ENCODE peak calls at places on chromosomes 3 and 15, in nine cellular contexts. One of them, this sample, is unnamed. For H3K4me1, the result is how much of the 10 kb centered on the place peaks cover.

GRCh38 chr15:99181544-99181943 is 67.8 kb downstream of the TTC23 start:
- DNase-seq in prostate gland: no peak
- DNase-seq in heart right ventricle: peak
- DNase-seq in tibial nerve: peak
- DNase-seq in testis: peak
- DNase-seq in DND-41: no peak
- DNase-seq in CD4-positive, CD25-positive, alpha-beta regulatory T cell: no peak
- DNase-seq in cardiac muscle cell: peak
- DNase-seq in MM.1S: no peak
- DNase-seq in this sample: no peak

GRCh38 chr3:197302696-197303341 is 4.4 kb upstream of the DLG1 start:
- DNase-seq in MM.1S: no peak
- DNase-seq in cardiac muscle cell: no peak
- DNase-seq in tibial nerve: no peak
- DNase-seq in CD4-positive, CD25-positive, alpha-beta regulatory T cell: no peak
- DNase-seq in DND-41: no peak
- DNase-seq in testis: no peak
- DNase-seq in prostate gland: no peak
- DNase-seq in heart right ventricle: no peak
- DNase-seq in this sample: no peak

GRCh38 chr3:24678021-24678420 is 183.4 kb upstream of the THRB start:
- DNase-seq in testis: no peak
- DNase-seq in MM.1S: no peak
- DNase-seq in heart right ventricle: no peak
- DNase-seq in prostate gland: no peak
- DNase-seq in CD4-positive, CD25-positive, alpha-beta regulatory T cell: no peak
- DNase-seq in DND-41: no peak
- DNase-seq in tibial nerve: no peak
- DNase-seq in cardiac muscle cell: no peak
- DNase-seq in this sample: no peak

GRCh38 chr15:31256385-31257265 is 70.0 kb upstream of the KLF13 start:
- DNase-seq in MM.1S: peak
- DNase-seq in DND-41: no peak
- DNase-seq in tibial nerve: no peak
- DNase-seq in heart right ventricle: no peak
- DNase-seq in CD4-positive, CD25-positive, alpha-beta regulatory T cell: no peak
- DNase-seq in prostate gland: no peak
- DNase-seq in cardiac muscle cell: no peak
- DNase-seq in testis: no peak
- DNase-seq in this sample: peak

GRCh38 chr3:101970915-101971314 is 121.6 kb downstream of the NFKBIZ start:
- DNase-seq in MM.1S: no peak
- DNase-seq in CD4-positive, CD25-positive, alpha-beta regulatory T cell: no peak
- DNase-seq in tibial nerve: no peak
- DNase-seq in testis: no peak
- DNase-seq in prostate gland: no peak
- DNase-seq in DND-41: no peak
- DNase-seq in cardiac muscle cell: no peak
- DNase-seq in heart right ventricle: no peak
- DNase-seq in this sample: no peak

GRCh38 chr15:95600884-95601283 is 729.6 kb upstream of the NR2F2 start:
- DNase-seq in CD4-positive, CD25-positive, alpha-beta regulatory T cell: no peak
- DNase-seq in DND-41: no peak
- DNase-seq in testis: no peak
- DNase-seq in prostate gland: no peak
- DNase-seq in cardiac muscle cell: no peak
- DNase-seq in heart right ventricle: no peak
- DNase-seq in MM.1S: no peak
- DNase-seq in tibial nerve: no peak
- DNase-seq in this sample: no peak

GRCh38 chr3:189167027-189167766 is 4.6 kb upstream of the TPRG1 start:
- DNase-seq in tibial nerve: no peak
- DNase-seq in MM.1S: no peak
- DNase-seq in heart right ventricle: no peak
- DNase-seq in CD4-positive, CD25-positive, alpha-beta regulatory T cell: no peak
- DNase-seq in DND-41: no peak
- DNase-seq in cardiac muscle cell: no peak
- DNase-seq in testis: no peak
- DNase-seq in prostate gland: no peak
- DNase-seq in this sample: peak

GRCh38 chr3:160027541-160028195 is 39.0 kb downstream of the IL12A start:
- DNase-seq in DND-41: no peak
- DNase-seq in cardiac muscle cell: no peak
- DNase-seq in tibial nerve: no peak
- DNase-seq in MM.1S: peak
- DNase-seq in testis: no peak
- DNase-seq in prostate gland: no peak
- DNase-seq in CD4-positive, CD25-positive, alpha-beta regulatory T cell: no peak
- DNase-seq in heart right ventricle: no peak
- DNase-seq in this sample: no peak

GRCh38 chr3:50515565-50516047 is 12.2 kb upstream of the CACNA2D2 start:
- DNase-seq in cardiac muscle cell: peak
- DNase-seq in heart right ventricle: peak
- DNase-seq in MM.1S: no peak
- DNase-seq in DND-41: no peak
- DNase-seq in prostate gland: no peak
- DNase-seq in tibial nerve: no peak
- DNase-seq in testis: no peak
- DNase-seq in CD4-positive, CD25-positive, alpha-beta regulatory T cell: no peak
- DNase-seq in this sample: peak

GRCh38 chr3:112687621-112688020 is 46.7 kb upstream of the CCDC80 start:
- DNase-seq in MM.1S: no peak
- DNase-seq in CD4-positive, CD25-positive, alpha-beta regulatory T cell: no peak
- DNase-seq in DND-41: no peak
- DNase-seq in testis: no peak
- DNase-seq in tibial nerve: no peak
- DNase-seq in heart right ventricle: no peak
- DNase-seq in prostate gland: no peak
- DNase-seq in cardiac muscle cell: no peak
- DNase-seq in this sample: no peak

GRCh38 chr3:112688819-112689218 is 47.9 kb upstream of the CCDC80 start:
- DNase-seq in DND-41: no peak
- DNase-seq in prostate gland: no peak
- DNase-seq in testis: no peak
- DNase-seq in cardiac muscle cell: no peak
- DNase-seq in tibial nerve: no peak
- DNase-seq in MM.1S: no peak
- DNase-seq in heart right ventricle: no peak
- DNase-seq in CD4-positive, CD25-positive, alpha-beta regulatory T cell: no peak
- DNase-seq in this sample: no peak

GRCh38 chr3:112689385-112689784 is 48.4 kb upstream of the CCDC80 start:
- DNase-seq in heart right ventricle: no peak
- DNase-seq in DND-41: no peak
- DNase-seq in CD4-positive, CD25-positive, alpha-beta regulatory T cell: no peak
- DNase-seq in tibial nerve: no peak
- DNase-seq in MM.1S: no peak
- DNase-seq in testis: no peak
- DNase-seq in prostate gland: no peak
- DNase-seq in cardiac muscle cell: no peak
- DNase-seq in this sample: no peak

GRCh38 chr3:112687214-112687613 is 46.3 kb upstream of the CCDC80 start:
- DNase-seq in cardiac muscle cell: no peak
- DNase-seq in tibial nerve: no peak
- DNase-seq in heart right ventricle: no peak
- DNase-seq in CD4-positive, CD25-positive, alpha-beta regulatory T cell: no peak
- DNase-seq in DND-41: no peak
- DNase-seq in testis: no peak
- DNase-seq in prostate gland: no peak
- DNase-seq in MM.1S: no peak
- DNase-seq in this sample: no peak

GRCh38 chr3:112688085-112688769 is 47.3 kb upstream of the CCDC80 start:
- DNase-seq in MM.1S: no peak
- DNase-seq in prostate gland: no peak
- DNase-seq in heart right ventricle: no peak
- DNase-seq in testis: no peak
- DNase-seq in cardiac muscle cell: peak
- DNase-seq in DND-41: no peak
- DNase-seq in CD4-positive, CD25-positive, alpha-beta regulatory T cell: no peak
- DNase-seq in tibial nerve: no peak
- DNase-seq in this sample: no peak
- H3K4me1 ChIP-seq in MM.1S: under half
- H3K4me1 ChIP-seq in prostate gland: under half
- H3K4me1 ChIP-seq in heart right ventricle: under half
- H3K4me1 ChIP-seq in testis: under half
- H3K4me1 ChIP-seq in cardiac muscle cell: under half
- H3K4me1 ChIP-seq in DND-41: under half
- H3K4me1 ChIP-seq in CD4-positive, CD25-positive, alpha-beta regulatory T cell: under half
- H3K4me1 ChIP-seq in tibial nerve: under half
- H3K4me1 ChIP-seq in this sample: under half

GRCh38 chr15:88603885-88604284 is 17.3 kb upstream of the AEN start:
- DNase-seq in MM.1S: no peak
- DNase-seq in testis: no peak
- DNase-seq in heart right ventricle: no peak
- DNase-seq in DND-41: no peak
- DNase-seq in prostate gland: no peak
- DNase-seq in cardiac muscle cell: no peak
- DNase-seq in tibial nerve: no peak
- DNase-seq in CD4-positive, CD25-positive, alpha-beta regulatory T cell: no peak
- DNase-seq in this sample: no peak

GRCh38 chr15:88605507-88606436 is 15.4 kb upstream of the AEN start:
- DNase-seq in CD4-positive, CD25-positive, alpha-beta regulatory T cell: peak
- DNase-seq in MM.1S: peak
- DNase-seq in cardiac muscle cell: peak
- DNase-seq in prostate gland: no peak
- DNase-seq in tibial nerve: no peak
- DNase-seq in DND-41: peak
- DNase-seq in heart right ventricle: peak
- DNase-seq in testis: peak
- DNase-seq in this sample: no peak

GRCh38 chr15:88604381-88604951 is 16.7 kb upstream of the AEN start:
- DNase-seq in cardiac muscle cell: peak
- DNase-seq in heart right ventricle: no peak
- DNase-seq in CD4-positive, CD25-positive, alpha-beta regulatory T cell: no peak
- DNase-seq in MM.1S: no peak
- DNase-seq in prostate gland: no peak
- DNase-seq in testis: no peak
- DNase-seq in DND-41: no peak
- DNase-seq in tibial nerve: no peak
- DNase-seq in this sample: no peak

GRCh38 chr15:88606437-88606794 is 14.7 kb upstream of the AEN start:
- DNase-seq in CD4-positive, CD25-positive, alpha-beta regulatory T cell: no peak
- DNase-seq in tibial nerve: no peak
- DNase-seq in prostate gland: no peak
- DNase-seq in testis: no peak
- DNase-seq in MM.1S: no peak
- DNase-seq in DND-41: no peak
- DNase-seq in heart right ventricle: no peak
- DNase-seq in cardiac muscle cell: no peak
- DNase-seq in this sample: no peak

DNA sequence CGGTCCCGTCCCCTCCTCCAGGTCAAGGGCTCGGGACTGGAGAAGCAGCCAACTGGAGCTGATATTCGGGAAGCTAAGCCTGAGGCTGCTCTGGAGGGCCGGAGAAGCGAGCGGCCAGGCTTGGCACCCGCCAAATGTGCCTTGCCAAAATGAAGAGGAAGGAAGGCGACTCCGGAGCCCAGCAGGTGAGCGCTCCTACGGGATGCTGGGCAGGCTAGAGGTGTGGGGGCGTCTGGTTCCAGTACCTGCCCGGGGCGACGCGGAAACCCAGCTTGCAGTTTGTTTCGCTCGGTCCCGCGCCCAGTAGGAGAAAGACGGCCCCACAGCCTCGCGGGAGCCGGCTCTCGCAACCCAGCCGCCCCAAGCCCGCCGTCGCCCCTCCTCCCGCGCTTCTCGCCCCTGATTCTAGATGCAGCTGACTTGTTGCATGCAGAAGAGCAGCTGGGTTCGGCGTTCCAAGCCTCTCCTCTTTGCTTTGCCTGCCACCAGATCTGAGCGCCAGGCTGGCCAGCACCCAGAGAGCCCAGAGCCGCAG is 16.1 kb upstream of the AEN start:
- DNase-seq in MM.1S: no peak
- DNase-seq in cardiac muscle cell: peak
- DNase-seq in CD4-positive, CD25-positive, alpha-beta regulatory T cell: no peak
- DNase-seq in testis: no peak
- DNase-seq in tibial nerve: no peak
- DNase-seq in DND-41: no peak
- DNase-seq in prostate gland: no peak
- DNase-seq in heart right ventricle: no peak
- DNase-seq in this sample: no peak
- H3K4me1 ChIP-seq in MM.1S: under half
- H3K4me1 ChIP-seq in cardiac muscle cell: under half
- H3K4me1 ChIP-seq in CD4-positive, CD25-positive, alpha-beta regulatory T cell: under half
- H3K4me1 ChIP-seq in testis: under half
- H3K4me1 ChIP-seq in tibial nerve: under half
- H3K4me1 ChIP-seq in DND-41: under half
- H3K4me1 ChIP-seq in prostate gland: under half
- H3K4me1 ChIP-seq in heart right ventricle: under half
- H3K4me1 ChIP-seq in this sample: under half

DNA sequence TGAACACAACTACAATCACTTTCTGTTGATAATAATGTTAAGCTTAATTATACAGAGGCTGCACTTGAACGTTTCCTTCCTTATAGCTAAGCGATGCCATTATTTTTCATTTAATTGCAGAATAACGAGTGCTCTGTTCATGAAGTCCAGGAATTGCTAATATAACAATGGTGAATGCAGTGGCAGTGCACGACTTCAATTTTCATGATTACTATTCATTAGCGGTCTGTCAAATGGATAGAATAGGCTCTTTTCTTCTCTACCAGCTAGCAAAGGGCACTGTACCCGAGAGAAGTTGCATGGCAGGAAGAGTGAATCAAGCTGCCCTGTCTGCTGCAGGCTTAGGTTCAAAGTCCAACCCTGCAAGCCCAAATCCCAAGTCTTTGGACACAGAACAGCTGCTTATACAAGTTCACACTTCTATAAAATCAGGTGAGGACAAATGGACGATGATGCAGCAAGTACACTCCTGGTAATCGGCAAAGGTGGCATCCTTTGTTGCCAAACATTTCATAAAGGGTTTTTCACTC is 75.6 kb downstream of the PDZRN3 start:
- DNase-seq in tibial nerve: no peak
- DNase-seq in DND-41: no peak
- DNase-seq in prostate gland: no peak
- DNase-seq in cardiac muscle cell: no peak
- DNase-seq in testis: no peak
- DNase-seq in MM.1S: no peak
- DNase-seq in heart right ventricle: no peak
- DNase-seq in CD4-positive, CD25-positive, alpha-beta regulatory T cell: no peak
- DNase-seq in this sample: no peak
- H3K4me1 ChIP-seq in tibial nerve: half or more
- H3K4me1 ChIP-seq in DND-41: under half
- H3K4me1 ChIP-seq in prostate gland: under half
- H3K4me1 ChIP-seq in cardiac muscle cell: under half
- H3K4me1 ChIP-seq in testis: under half
- H3K4me1 ChIP-seq in MM.1S: under half
- H3K4me1 ChIP-seq in heart right ventricle: under half
- H3K4me1 ChIP-seq in CD4-positive, CD25-positive, alpha-beta regulatory T cell: under half
- H3K4me1 ChIP-seq in this sample: under half

DNA sequence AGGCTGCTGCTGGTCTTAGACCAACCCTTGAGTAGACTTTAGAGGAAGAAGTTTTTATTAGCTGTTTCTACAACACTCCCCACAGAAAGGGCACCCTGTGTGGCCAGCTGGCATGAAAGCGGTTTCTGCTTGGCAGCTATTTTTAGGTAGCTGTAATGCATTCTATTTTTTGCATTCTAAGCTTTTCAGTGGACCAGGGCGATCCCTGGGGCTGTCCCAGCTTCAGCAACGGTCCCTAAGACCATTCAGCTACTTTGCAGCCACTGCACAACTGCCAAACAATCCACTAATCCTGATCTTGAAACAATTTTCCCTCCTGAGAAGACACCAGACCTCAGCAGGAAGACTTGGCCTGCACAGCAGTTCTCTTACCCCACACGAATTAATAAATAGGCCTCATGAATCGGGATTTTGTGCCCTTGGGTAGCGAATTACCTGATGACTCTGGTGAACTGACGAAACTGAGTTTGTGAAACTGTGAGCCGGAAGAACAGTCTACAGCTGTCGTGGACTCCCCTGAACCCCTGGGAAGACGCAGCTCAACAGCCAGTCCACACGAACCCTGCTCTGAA is 14.6 kb upstream of the TFRC start:
- DNase-seq in MM.1S: peak
- DNase-seq in testis: no peak
- DNase-seq in prostate gland: peak
- DNase-seq in DND-41: no peak
- DNase-seq in heart right ventricle: peak
- DNase-seq in CD4-positive, CD25-positive, alpha-beta regulatory T cell: no peak
- DNase-seq in tibial nerve: no peak
- DNase-seq in cardiac muscle cell: peak
- DNase-seq in this sample: peak
- H3K4me1 ChIP-seq in MM.1S: under half
- H3K4me1 ChIP-seq in testis: under half
- H3K4me1 ChIP-seq in prostate gland: under half
- H3K4me1 ChIP-seq in DND-41: under half
- H3K4me1 ChIP-seq in heart right ventricle: under half
- H3K4me1 ChIP-seq in CD4-positive, CD25-positive, alpha-beta regulatory T cell: under half
- H3K4me1 ChIP-seq in tibial nerve: under half
- H3K4me1 ChIP-seq in cardiac muscle cell: under half
- H3K4me1 ChIP-seq in this sample: under half